ENCODE peak calls at places on chromosome 22, in seven cellular contexts. Z is Calu3, L is AG09319, E is thoracic aorta, S is HCT116, H is PC-9, G is HFFc6. F is an unnamed sample.

GRCh38 chr22:42646569-42647525 is 2.3 kb downstream of the CYB5R3 start:
- DNase-seq in Z (no peak), L (no peak), E (no peak), S (no peak), H (no peak), G (no peak), F (no peak)

GRCh38 chr22:35258144-35258988 is 1.1 kb downstream of the HMGXB4 start:
- DNase-seq in Z (peak), L (no peak), E (no peak), S (no peak), H (no peak), G (no peak), F (no peak)

GRCh38 chr22:31646186-31647019 is 15.6 kb downstream of the PISD start:
- DNase-seq in Z (peak), L (peak), E (no peak), S (peak), H (peak), G (peak), F (no peak)

GRCh38 chr22:40008726-40009125 is 14.0 kb downstream of the FAM83F start:
- DNase-seq in Z (no peak), L (no peak), E (no peak), S (no peak), H (no peak), G (no peak), F (no peak)

GRCh38 chr22:35313311-35314121 is 13.8 kb downstream of the TOM1 start:
- DNase-seq in Z (peak), L (peak), E (peak), S (no peak), H (no peak), G (peak), F (no peak)

GRCh38 chr22:35299217-35299716 is 427 bp upstream of the TOM1 start:
- DNase-seq in Z (no peak), L (no peak), E (no peak), S (no peak), H (no peak), G (no peak), F (no peak)

GRCh38 chr22:40426671-40427070 is 56.3 kb downstream of the SGSM3 start:
- DNase-seq in Z (no peak), L (no peak), E (no peak), S (no peak), H (peak), G (no peak), F (no peak)

GRCh38 chr22:35039625-35040024 is 26.3 kb upstream of the ISX start:
- DNase-seq in Z (no peak), L (no peak), E (no peak), S (no peak), H (no peak), G (no peak), F (no peak)

GRCh38 chr22:43289976-43290663 is 53.1 kb downstream of the SCUBE1 start:
- DNase-seq in Z (no peak), L (no peak), E (no peak), S (no peak), H (no peak), G (peak), F (no peak)

GRCh38 chr22:44550666-44551491 is 52.8 kb upstream of the RTL6 start:
- DNase-seq in Z (no peak), L (peak), E (no peak), S (no peak), H (peak), G (peak), F (no peak)

GRCh38 chr22:42138972-42139371 is 8.4 kb upstream of the CYP2D6 start:
- DNase-seq in Z (no peak), L (no peak), E (no peak), S (no peak), H (no peak), G (no peak), F (no peak)

GRCh38 chr22:21961886-21962654 is 9.4 kb upstream of the PPM1F start:
- DNase-seq in Z (peak), L (no peak), E (no peak), S (no peak), H (peak), G (peak), F (no peak)

GRCh38 chr22:36365020-36365411 is 22.8 kb downstream of the MYH9 start:
- DNase-seq in Z (peak), L (no peak), E (peak), S (peak), H (peak), G (peak), F (no peak)

GRCh38 chr22:45932066-45932465 is 44.9 kb downstream of the WNT7B start:
- DNase-seq in Z (no peak), L (no peak), E (no peak), S (no peak), H (no peak), G (no peak), F (no peak)

GRCh38 chr22:27525711-27526110 is 275.8 kb downstream of the MN1 start:
- DNase-seq in Z (no peak), L (no peak), E (no peak), S (no peak), H (no peak), G (no peak), F (no peak)

GRCh38 chr22:29030016-29030617 is 31.5 kb downstream of the C22orf31 start:
- DNase-seq in Z (peak), L (no peak), E (no peak), S (peak), H (peak), G (peak), F (no peak)

GRCh38 chr22:39524089-39524752 is 3.9 kb downstream of the ATF4 start:
- DNase-seq in Z (no peak), L (no peak), E (no peak), S (no peak), H (no peak), G (no peak), F (no peak)

GRCh38 chr22:33421859-33422258 is 363.7 kb upstream of the SYN3 start:
- DNase-seq in Z (no peak), L (no peak), E (no peak), S (no peak), H (no peak), G (no peak), F (no peak)

GRCh38 chr22:29028468-29028867 is 33.2 kb downstream of the C22orf31 start:
- DNase-seq in Z (no peak), L (no peak), E (no peak), S (no peak), H (no peak), G (no peak), F (no peak)

GRCh38 chr22:42688241-42688913 is 32.3 kb downstream of the A4GALT start:
- DNase-seq in Z (peak), L (peak), E (peak), S (no peak), H (peak), G (peak), F (peak)

GRCh38 chr22:28958611-28959010 is 75.2 kb downstream of the ZNRF3 start:
- DNase-seq in Z (no peak), L (no peak), E (no peak), S (no peak), H (no peak), G (peak), F (no peak)

GRCh38 chr22:45170001-45170466 is 6.3 kb downstream of the NUP50 start:
- DNase-seq in Z (no peak), L (no peak), E (no peak), S (no peak), H (no peak), G (no peak), F (no peak)

GRCh38 chr22:19622061-19622441 is 92.3 kb upstream of the SEPTIN5 start:
- DNase-seq in Z (no peak), L (no peak), E (no peak), S (no peak), H (no peak), G (no peak), F (no peak)

GRCh38 chr22:46574993-46575914 is 37.8 kb upstream of the CELSR1 start:
- DNase-seq in Z (peak), L (no peak), E (no peak), S (peak), H (peak), G (no peak), F (no peak)

GRCh38 chr22:44025171-44026065 is 1.3 kb downstream of the PARVB start:
- DNase-seq in Z (no peak), L (no peak), E (no peak), S (no peak), H (no peak), G (no peak), F (no peak)

GRCh38 chr22:26648011-26648497 is 9.3 kb upstream of the MIAT start:
- DNase-seq in Z (no peak), L (no peak), E (no peak), S (no peak), H (no peak), G (no peak), F (no peak)

GRCh38 chr22:41367680-41368542 is 13.8 kb upstream of the TEF start:
- DNase-seq in Z (no peak), L (peak), E (no peak), S (no peak), H (peak), G (peak), F (no peak)

GRCh38 chr22:20563941-20564371 is 56.5 kb downstream of the MED15 start:
- DNase-seq in Z (no peak), L (no peak), E (no peak), S (no peak), H (no peak), G (no peak), F (no peak)

GRCh38 chr22:22092974-22093373 is 110.4 kb upstream of the TOP3B start:
- DNase-seq in Z (no peak), L (no peak), E (no peak), S (no peak), H (no peak), G (no peak), F (no peak)

GRCh38 chr22:27212617-27213177 is 555.3 kb downstream of the MIAT start:
- DNase-seq in Z (peak), L (peak), E (peak), S (no peak), H (no peak), G (peak), F (peak)

GRCh38 chr22:30424471-30425326 is 869 bp upstream of the MTFP1 start:
- DNase-seq in Z (peak), L (no peak), E (no peak), S (no peak), H (no peak), G (peak), F (no peak)
- TF ChIP-seq CTCF in Z (no peak), L (no peak), E (no peak), S (no peak), H (peak), G (peak), F (no peak)

GRCh38 chr22:37634505-37635002 is 4.9 kb upstream of the SH3BP1 start:
- DNase-seq in Z (no peak), L (no peak), E (no peak), S (no peak), H (no peak), G (no peak), F (no peak)

GRCh38 chr22:37636949-37637273 is 2.6 kb upstream of the SH3BP1 start:
- DNase-seq in Z (no peak), L (no peak), E (no peak), S (no peak), H (no peak), G (no peak), F (no peak)

GRCh38 chr22:37635157-37635556 is 4.3 kb upstream of the SH3BP1 start:
- DNase-seq in Z (no peak), L (no peak), E (no peak), S (no peak), H (no peak), G (no peak), F (no peak)

GRCh38 chr22:37638351-37639069 is 959 bp upstream of the SH3BP1 start:
- DNase-seq in Z (no peak), L (no peak), E (no peak), S (no peak), H (no peak), G (no peak), F (no peak)

GRCh38 chr22:37636186-37636948 is 3.1 kb upstream of the SH3BP1 start:
- DNase-seq in Z (no peak), L (no peak), E (no peak), S (no peak), H (no peak), G (peak), F (no peak)
- TF ChIP-seq CTCF in Z (no peak), L (no peak), E (no peak), S (no peak), H (no peak), G (peak), F (no peak)

DNA sequence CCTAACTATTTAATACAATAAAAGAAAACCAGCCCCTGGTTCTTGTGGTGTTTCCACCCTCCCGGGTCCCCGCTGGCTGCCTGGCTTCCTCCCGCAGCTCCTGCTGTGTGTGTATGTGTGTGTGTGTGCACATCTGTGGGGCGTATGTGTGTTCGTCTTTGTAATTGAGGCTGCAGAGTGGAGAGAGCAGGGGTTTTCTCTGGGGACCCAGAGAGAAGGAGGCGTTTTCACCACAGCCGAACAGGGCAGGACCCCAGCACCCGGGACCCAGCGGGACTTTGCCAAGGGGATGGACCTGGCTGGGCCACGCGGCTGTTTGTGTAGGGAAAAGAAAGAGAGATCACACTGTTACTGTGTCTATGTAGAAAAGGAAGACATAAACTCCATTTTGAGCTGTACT is 42.7 kb downstream of the IGLL1 start:
- DNase-seq in Z (no peak), L (no peak), E (no peak), S (no peak), H (no peak), G (no peak), F (no peak)
- TF ChIP-seq CTCF in Z (no peak), L (no peak), E (no peak), S (no peak), H (no peak), G (no peak), F (no peak)

GRCh38 chr22:23267225-23268043 is 87.1 kb downstream of the BCR start:
- DNase-seq in Z (no peak), L (no peak), E (no peak), S (no peak), H (no peak), G (no peak), F (no peak)
- TF ChIP-seq CTCF in Z (no peak), L (no peak), E (no peak), S (no peak), H (no peak), G (no peak), F (no peak)

GRCh38 chr22:38412435-38413084 is 42.4 kb downstream of the KCNJ4 start:
- DNase-seq in Z (peak), L (no peak), E (no peak), S (no peak), H (peak), G (no peak), F (no peak)
- TF ChIP-seq CTCF in Z (peak), L (peak), E (peak), S (peak), H (peak), G (peak), F (no peak)

GRCh38 chr22:49206281-49206680 is 621.4 kb downstream of the BRD1 start:
- DNase-seq in Z (no peak), L (no peak), E (no peak), S (no peak), H (no peak), G (no peak), F (no peak)

GRCh38 chr22:49207008-49207775 is 620.5 kb downstream of the BRD1 start:
- DNase-seq in Z (no peak), L (no peak), E (no peak), S (no peak), H (no peak), G (no peak), F (no peak)

GRCh38 chr22:49203863-49204598 is 623.6 kb downstream of the BRD1 start:
- DNase-seq in Z (no peak), L (no peak), E (no peak), S (no peak), H (no peak), G (no peak), F (no peak)

GRCh38 chr22:49204599-49205214 is 623.0 kb downstream of the BRD1 start:
- DNase-seq in Z (no peak), L (no peak), E (no peak), S (no peak), H (no peak), G (no peak), F (no peak)

GRCh38 chr22:49205401-49205800 is 622.3 kb downstream of the BRD1 start:
- DNase-seq in Z (no peak), L (no peak), E (no peak), S (no peak), H (no peak), G (no peak), F (no peak)
- TF ChIP-seq CTCF in Z (no peak), L (no peak), E (no peak), S (no peak), H (no peak), G (no peak), F (no peak)